ENCODE peak calls at places on chromosomes 7 and 10, in nine cellular contexts. One of them, this sample, is unnamed.

GRCh38 chr7:143462045-143462444 is 15.6 kb upstream of the TAS2R41 start:
- DNase-seq in RWPE1: no peak
- DNase-seq in HL-60: no peak
- DNase-seq in brain microvascular endothelial cell: no peak
- DNase-seq in BE2C: no peak
- DNase-seq in lower leg skin: no peak
- DNase-seq in WTC11: no peak
- DNase-seq in fibroblast of lung: no peak
- DNase-seq in OCI-LY7: no peak
- DNase-seq in this sample: no peak

GRCh38 chr7:17660116-17660515 is 280.2 kb downstream of the SNX13 start:
- DNase-seq in RWPE1: no peak
- DNase-seq in HL-60: no peak
- DNase-seq in brain microvascular endothelial cell: peak; percentile 33
- DNase-seq in BE2C: no peak
- DNase-seq in lower leg skin: no peak
- DNase-seq in WTC11: no peak
- DNase-seq in fibroblast of lung: peak; percentile 81
- DNase-seq in OCI-LY7: no peak
- DNase-seq in this sample: no peak

GRCh38 chr7:135800560-135800959 is 51.9 kb upstream of the FAM180A start:
- DNase-seq in RWPE1: no peak
- DNase-seq in HL-60: no peak
- DNase-seq in brain microvascular endothelial cell: peak; percentile 11
- DNase-seq in BE2C: no peak
- DNase-seq in lower leg skin: no peak
- DNase-seq in WTC11: peak; percentile 22
- DNase-seq in fibroblast of lung: no peak
- DNase-seq in OCI-LY7: no peak
- DNase-seq in this sample: no peak

GRCh38 chr7:106737202-106737562 is 76.2 kb upstream of the CCDC71L start:
- DNase-seq in RWPE1: peak; percentile 12
- DNase-seq in HL-60: no peak
- DNase-seq in brain microvascular endothelial cell: peak; percentile 20
- DNase-seq in BE2C: no peak
- DNase-seq in lower leg skin: no peak
- DNase-seq in WTC11: no peak
- DNase-seq in fibroblast of lung: peak; percentile 45
- DNase-seq in OCI-LY7: peak; percentile 30
- DNase-seq in this sample: no peak

GRCh38 chr7:82114237-82114636 is 329.3 kb downstream of the CACNA2D1 start:
- DNase-seq in RWPE1: no peak
- DNase-seq in HL-60: no peak
- DNase-seq in brain microvascular endothelial cell: no peak
- DNase-seq in BE2C: no peak
- DNase-seq in lower leg skin: no peak
- DNase-seq in WTC11: no peak
- DNase-seq in fibroblast of lung: no peak
- DNase-seq in OCI-LY7: no peak
- DNase-seq in this sample: no peak

GRCh38 chr10:59894114-59894513 is 12.2 kb downstream of the CCDC6 start:
- DNase-seq in RWPE1: peak; percentile 91
- DNase-seq in HL-60: no peak
- DNase-seq in brain microvascular endothelial cell: peak; percentile 42
- DNase-seq in BE2C: no peak
- DNase-seq in lower leg skin: no peak
- DNase-seq in WTC11: no peak
- DNase-seq in fibroblast of lung: peak; percentile 96
- DNase-seq in OCI-LY7: no peak
- DNase-seq in this sample: no peak

GRCh38 chr7:237385-237784 is 45.0 kb downstream of the FAM20C start:
- DNase-seq in RWPE1: no peak
- DNase-seq in HL-60: no peak
- DNase-seq in brain microvascular endothelial cell: no peak
- DNase-seq in BE2C: no peak
- DNase-seq in lower leg skin: no peak
- DNase-seq in WTC11: no peak
- DNase-seq in fibroblast of lung: no peak
- DNase-seq in OCI-LY7: no peak
- DNase-seq in this sample: no peak

GRCh38 chr7:6279937-6280336 is 7.5 kb upstream of the CYTH3 start:
- DNase-seq in RWPE1: no peak
- DNase-seq in HL-60: no peak
- DNase-seq in brain microvascular endothelial cell: no peak
- DNase-seq in BE2C: no peak
- DNase-seq in lower leg skin: peak; percentile 32
- DNase-seq in WTC11: no peak
- DNase-seq in fibroblast of lung: no peak
- DNase-seq in OCI-LY7: no peak
- DNase-seq in this sample: no peak

GRCh38 chr10:43344051-43344450 is 27.4 kb upstream of the FXYD4 start:
- DNase-seq in RWPE1: no peak
- DNase-seq in HL-60: no peak
- DNase-seq in brain microvascular endothelial cell: no peak
- DNase-seq in BE2C: no peak
- DNase-seq in lower leg skin: no peak
- DNase-seq in WTC11: no peak
- DNase-seq in fibroblast of lung: no peak
- DNase-seq in OCI-LY7: no peak
- DNase-seq in this sample: no peak

GRCh38 chr7:80726731-80727130 is 88.3 kb downstream of the CD36 start:
- DNase-seq in RWPE1: no peak
- DNase-seq in HL-60: no peak
- DNase-seq in brain microvascular endothelial cell: no peak
- DNase-seq in BE2C: no peak
- DNase-seq in lower leg skin: no peak
- DNase-seq in WTC11: no peak
- DNase-seq in fibroblast of lung: no peak
- DNase-seq in OCI-LY7: no peak
- DNase-seq in this sample: no peak

GRCh38 chr7:24783731-24784130 is 26.5 kb upstream of the GSDME start:
- DNase-seq in RWPE1: no peak
- DNase-seq in HL-60: no peak
- DNase-seq in brain microvascular endothelial cell: no peak
- DNase-seq in BE2C: no peak
- DNase-seq in lower leg skin: no peak
- DNase-seq in WTC11: no peak
- DNase-seq in fibroblast of lung: no peak
- DNase-seq in OCI-LY7: no peak
- DNase-seq in this sample: no peak

GRCh38 chr7:151242181-151243044 is 6.1 kb downstream of the SMARCD3 start:
- DNase-seq in RWPE1: no peak
- DNase-seq in HL-60: no peak
- DNase-seq in brain microvascular endothelial cell: no peak
- DNase-seq in BE2C: no peak
- DNase-seq in lower leg skin: no peak
- DNase-seq in WTC11: no peak
- DNase-seq in fibroblast of lung: no peak
- DNase-seq in OCI-LY7: no peak
- DNase-seq in this sample: no peak

GRCh38 chr7:151241755-151242096 is 6.8 kb downstream of the SMARCD3 start:
- DNase-seq in RWPE1: no peak
- DNase-seq in HL-60: no peak
- DNase-seq in brain microvascular endothelial cell: no peak
- DNase-seq in BE2C: no peak
- DNase-seq in lower leg skin: no peak
- DNase-seq in WTC11: no peak
- DNase-seq in fibroblast of lung: no peak
- DNase-seq in OCI-LY7: no peak
- DNase-seq in this sample: no peak

GRCh38 chr7:151244156-151244870 is 4.2 kb downstream of the SMARCD3 start:
- DNase-seq in RWPE1: no peak
- DNase-seq in HL-60: no peak
- DNase-seq in brain microvascular endothelial cell: peak; percentile 52
- DNase-seq in BE2C: peak; percentile 66
- DNase-seq in lower leg skin: peak; percentile 86
- DNase-seq in WTC11: peak; percentile 67
- DNase-seq in fibroblast of lung: no peak
- DNase-seq in OCI-LY7: peak; percentile 66
- DNase-seq in this sample: peak; percentile 63

GRCh38 chr7:151243411-151244155 is 4.9 kb downstream of the SMARCD3 start:
- DNase-seq in RWPE1: no peak
- DNase-seq in HL-60: no peak
- DNase-seq in brain microvascular endothelial cell: no peak
- DNase-seq in BE2C: no peak
- DNase-seq in lower leg skin: peak; percentile 84
- DNase-seq in WTC11: no peak
- DNase-seq in fibroblast of lung: no peak
- DNase-seq in OCI-LY7: peak; percentile 71
- DNase-seq in this sample: no peak

GRCh38 chr7:151243045-151243349 is 5.5 kb downstream of the SMARCD3 start:
- DNase-seq in RWPE1: no peak
- DNase-seq in HL-60: no peak
- DNase-seq in brain microvascular endothelial cell: no peak
- DNase-seq in BE2C: no peak
- DNase-seq in lower leg skin: no peak
- DNase-seq in WTC11: no peak
- DNase-seq in fibroblast of lung: no peak
- DNase-seq in OCI-LY7: no peak
- DNase-seq in this sample: no peak
- TF ChIP-seq CTCF in RWPE1: no peak
- TF ChIP-seq CTCF in HL-60: no peak
- TF ChIP-seq CTCF in brain microvascular endothelial cell: no peak
- TF ChIP-seq CTCF in BE2C: no peak
- TF ChIP-seq CTCF in lower leg skin: no peak
- TF ChIP-seq CTCF in WTC11: no peak
- TF ChIP-seq CTCF in fibroblast of lung: no peak
- TF ChIP-seq CTCF in OCI-LY7: no peak
- TF ChIP-seq CTCF in this sample: no peak

GRCh38 chr7:123492485-123492884 is 41.9 kb downstream of the IQUB start:
- DNase-seq in RWPE1: no peak
- DNase-seq in HL-60: no peak
- DNase-seq in brain microvascular endothelial cell: no peak
- DNase-seq in BE2C: no peak
- DNase-seq in lower leg skin: no peak
- DNase-seq in WTC11: no peak
- DNase-seq in fibroblast of lung: no peak
- DNase-seq in OCI-LY7: no peak
- DNase-seq in this sample: no peak
- TF ChIP-seq CTCF in RWPE1: no peak
- TF ChIP-seq CTCF in HL-60: no peak
- TF ChIP-seq CTCF in brain microvascular endothelial cell: peak; percentile 41
- TF ChIP-seq CTCF in BE2C: no peak
- TF ChIP-seq CTCF in lower leg skin: no peak
- TF ChIP-seq CTCF in WTC11: no peak
- TF ChIP-seq CTCF in fibroblast of lung: no peak
- TF ChIP-seq CTCF in OCI-LY7: no peak
- TF ChIP-seq CTCF in this sample: peak; percentile 30

DNA sequence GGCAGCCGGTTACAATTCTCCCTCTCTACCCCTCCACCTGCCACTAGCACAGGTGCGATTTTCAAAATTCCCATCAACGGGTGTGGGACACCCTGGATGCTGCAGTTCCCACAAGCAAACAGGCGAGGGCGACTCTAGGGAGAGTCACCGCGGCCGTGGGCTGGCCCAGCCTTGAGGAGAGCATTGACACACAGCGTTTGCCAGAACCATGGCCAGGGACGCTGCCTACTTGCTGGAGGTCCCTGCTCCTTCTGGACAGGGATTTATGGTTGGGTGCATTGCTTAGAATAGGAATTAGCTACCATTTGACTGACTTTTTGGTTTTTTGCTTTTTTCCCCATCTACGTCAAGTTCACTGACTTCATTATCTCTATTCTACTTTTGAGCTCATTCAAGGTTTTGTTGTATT is 19.0 kb upstream of the CLDN4 start:
- DNase-seq in RWPE1: no peak
- DNase-seq in HL-60: peak; percentile 26
- DNase-seq in brain microvascular endothelial cell: peak; percentile 43
- DNase-seq in BE2C: peak; percentile 80
- DNase-seq in lower leg skin: peak; percentile 94
- DNase-seq in WTC11: peak; percentile 91
- DNase-seq in fibroblast of lung: peak; percentile 40
- DNase-seq in OCI-LY7: peak; percentile 63
- DNase-seq in this sample: peak; percentile 59
- TF ChIP-seq CTCF in RWPE1: peak; percentile 72
- TF ChIP-seq CTCF in HL-60: peak; percentile 76
- TF ChIP-seq CTCF in brain microvascular endothelial cell: peak; percentile 96
- TF ChIP-seq CTCF in BE2C: peak; percentile 86
- TF ChIP-seq CTCF in lower leg skin: peak; percentile 38
- TF ChIP-seq CTCF in WTC11: peak; percentile 65
- TF ChIP-seq CTCF in fibroblast of lung: peak; percentile 79
- TF ChIP-seq CTCF in OCI-LY7: peak; percentile 79
- TF ChIP-seq CTCF in this sample: peak; percentile 79

DNA sequence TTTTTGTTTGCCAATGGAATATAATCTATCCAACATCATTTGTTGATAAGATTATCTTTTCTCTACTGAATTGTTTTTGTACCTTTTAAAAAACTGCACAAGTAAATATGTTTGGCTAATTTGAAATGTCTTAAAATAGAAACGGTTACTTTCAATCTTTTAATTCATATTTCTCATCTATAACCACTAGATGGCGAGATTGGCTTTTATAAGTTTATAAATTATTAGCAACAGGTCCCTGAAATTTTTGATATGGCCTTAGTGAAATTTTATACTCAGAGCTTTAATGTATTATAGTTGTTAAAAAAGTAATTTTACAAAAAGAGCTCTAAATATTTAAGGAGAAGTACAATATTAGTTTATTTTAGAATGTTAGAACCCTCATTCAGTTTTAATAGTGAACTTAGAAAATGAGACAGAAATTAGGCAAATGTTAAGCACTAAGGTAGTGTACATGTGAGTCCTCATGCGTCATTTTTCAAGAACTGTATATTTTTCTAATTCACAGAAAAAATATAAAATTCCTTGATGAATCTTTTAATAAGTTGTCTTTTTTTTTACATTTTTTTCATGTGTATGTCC is 592.5 kb downstream of the ARL4A start:
- DNase-seq in RWPE1: peak; percentile 8
- DNase-seq in HL-60: no peak
- DNase-seq in brain microvascular endothelial cell: no peak
- DNase-seq in BE2C: no peak
- DNase-seq in lower leg skin: no peak
- DNase-seq in WTC11: no peak
- DNase-seq in fibroblast of lung: peak; percentile 15
- DNase-seq in OCI-LY7: peak; percentile 56
- DNase-seq in this sample: no peak
- TF ChIP-seq CTCF in RWPE1: peak; percentile 54
- TF ChIP-seq CTCF in HL-60: no peak
- TF ChIP-seq CTCF in brain microvascular endothelial cell: no peak
- TF ChIP-seq CTCF in BE2C: no peak
- TF ChIP-seq CTCF in lower leg skin: no peak
- TF ChIP-seq CTCF in WTC11: peak; percentile 34
- TF ChIP-seq CTCF in fibroblast of lung: no peak
- TF ChIP-seq CTCF in OCI-LY7: peak; percentile 84
- TF ChIP-seq CTCF in this sample: peak; percentile 82

DNA sequence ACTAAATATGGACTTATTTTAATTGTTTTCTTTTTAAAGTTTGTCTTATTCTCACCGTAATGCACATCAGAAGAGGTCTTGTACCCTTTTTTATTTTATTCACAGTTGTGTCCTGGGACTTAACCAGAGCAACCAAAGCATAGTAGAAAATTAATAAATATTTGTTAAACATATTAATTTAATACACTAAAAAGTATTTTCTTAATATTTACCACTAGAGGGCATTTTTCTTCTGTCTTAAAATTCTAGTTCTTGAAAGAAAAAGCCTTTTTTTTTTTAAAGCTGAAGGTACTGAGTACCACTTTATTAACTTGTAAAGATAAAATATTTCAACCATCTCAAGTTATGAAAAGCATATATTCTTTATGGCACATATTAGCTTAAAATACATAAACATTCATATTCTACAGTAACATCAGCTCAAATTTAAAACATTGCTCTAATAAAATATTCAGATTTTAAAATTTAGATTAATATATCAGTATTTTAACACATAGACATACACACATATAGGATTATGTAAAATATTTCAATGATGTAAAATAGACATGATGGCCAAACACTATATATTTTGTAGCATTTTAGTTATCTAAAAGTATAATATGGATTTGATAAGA is 260.4 kb downstream of the SEMA3A start:
- DNase-seq in RWPE1: no peak
- DNase-seq in HL-60: no peak
- DNase-seq in brain microvascular endothelial cell: no peak
- DNase-seq in BE2C: no peak
- DNase-seq in lower leg skin: no peak
- DNase-seq in WTC11: no peak
- DNase-seq in fibroblast of lung: no peak
- DNase-seq in OCI-LY7: no peak
- DNase-seq in this sample: no peak
- TF ChIP-seq CTCF in RWPE1: peak; percentile 53
- TF ChIP-seq CTCF in HL-60: no peak
- TF ChIP-seq CTCF in brain microvascular endothelial cell: peak; percentile 7
- TF ChIP-seq CTCF in BE2C: no peak
- TF ChIP-seq CTCF in lower leg skin: no peak
- TF ChIP-seq CTCF in WTC11: no peak
- TF ChIP-seq CTCF in fibroblast of lung: peak; percentile 14
- TF ChIP-seq CTCF in OCI-LY7: peak; percentile 65
- TF ChIP-seq CTCF in this sample: peak; percentile 62